ENCODE peak calls at places on chromosomes 12 and 14, in four cellular contexts. Y is ovary, B is HCT116, P is heart left ventricle. X is an unnamed sample.

GRCh38 chr14:35333797-35334743 is 41.9 kb downstream of the PSMA6 start:
- DNase-seq in P (no peak), Y (peak; percentile 44), B (no peak), X (no peak)

GRCh38 chr14:56949828-56950227 is 139.5 kb upstream of the OTX2 start:
- DNase-seq in Y (no peak), P (no peak), B (no peak), X (no peak)

GRCh38 chr12:93918262-93918661 is 230.1 kb upstream of the PLXNC1 start:
- DNase-seq in P (no peak), B (no peak), Y (no peak), X (no peak)

GRCh38 chr14:68654471-68654941 is 138.4 kb downstream of the ZFP36L1 start:
- DNase-seq in B (no peak), Y (peak; percentile 86), P (no peak), X (no peak)

GRCh38 chr12:17588968-17589367 is 501.0 kb downstream of the RERGL start:
- DNase-seq in B (peak; percentile 4), Y (no peak), P (no peak), X (no peak)

GRCh38 chr14:30389901-30390394 is 169.0 kb upstream of the G2E3 start:
- DNase-seq in P (no peak), Y (no peak), B (no peak), X (no peak)

GRCh38 chr12:92745874-92746553 is 43.2 kb downstream of the PLEKHG7 start:
- DNase-seq in B (peak; percentile 61), P (peak; percentile 78), Y (peak; percentile 69), X (peak; percentile 83)

GRCh38 chr12:104710940-104711725 is 247.0 kb downstream of the SLC41A2 start:
- DNase-seq in P (no peak), Y (no peak), B (no peak), X (no peak)

GRCh38 chr14:40252817-40253447 is 820.7 kb upstream of the FBXO33 start:
- DNase-seq in B (peak; percentile 7), Y (no peak), P (no peak), X (no peak)

GRCh38 chr12:13102481-13103195 is 829 bp downstream of the GSG1 start:
- DNase-seq in B (no peak), Y (no peak), P (no peak), X (no peak)

GRCh38 chr12:1544991-1545700 is 49.2 kb downstream of the FBXL14 start:
- DNase-seq in B (peak; percentile 4), P (no peak), Y (no peak), X (peak; percentile 26)

GRCh38 chr12:85779768-85780167 is 56.4 kb downstream of the RASSF9 start:
- DNase-seq in B (no peak), Y (no peak), P (no peak), X (no peak)

GRCh38 chr14:50530794-50531193 is 1.6 kb downstream of the MAP4K5 start:
- DNase-seq in B (no peak), Y (no peak), P (no peak), X (no peak)

GRCh38 chr12:51098611-51099010 is 15.2 kb upstream of the CSRNP2 start:
- DNase-seq in P (no peak), B (no peak), Y (no peak), X (no peak)

GRCh38 chr12:43805149-43805856 is 814 bp downstream of the TWF1 start:
- DNase-seq in Y (no peak), B (no peak), P (no peak), X (no peak)

GRCh38 chr12:117508468-117508867 is 147.0 kb upstream of the NOS1 start:
- DNase-seq in P (no peak), Y (no peak), B (no peak), X (no peak)

GRCh38 chr14:47846008-47846407 is 170.6 kb upstream of the MDGA2 start:
- DNase-seq in B (no peak), Y (no peak), P (no peak), X (no peak)

GRCh38 chr12:104142543-104142942 is 4.5 kb upstream of the NFYB start:
- DNase-seq in P (no peak), B (no peak), Y (no peak), X (no peak)

GRCh38 chr12:106389181-106389580 is 31.6 kb downstream of the POLR3B start:
- DNase-seq in P (no peak), Y (no peak), B (no peak), X (no peak)

GRCh38 chr12:3559601-3560294 is 68.7 kb downstream of the PRMT8 start:
- DNase-seq in B (no peak), P (no peak), Y (no peak), X (peak; percentile 60)

GRCh38 chr12:123094349-123095073 is 56.4 kb downstream of the PITPNM2 start:
- DNase-seq in Y (peak; percentile 73), B (peak; percentile 49), P (no peak), X (peak; percentile 75)

GRCh38 chr14:70333703-70334102 is 25.8 kb downstream of the COX16 start:
- DNase-seq in P (no peak), Y (no peak), B (no peak), X (no peak)

GRCh38 chr14:93707475-93707874 is 80.8 kb downstream of the PRIMA1 start:
- DNase-seq in P (no peak), B (no peak), Y (no peak), X (no peak)

GRCh38 chr14:93706360-93706955 is 81.8 kb downstream of the PRIMA1 start:
- DNase-seq in B (no peak), P (no peak), Y (no peak), X (no peak)

GRCh38 chr14:93708311-93708734 is 80.0 kb downstream of the PRIMA1 start:
- DNase-seq in Y (no peak), P (no peak), B (no peak), X (no peak)

GRCh38 chr14:93708800-93709199 is 79.5 kb downstream of the PRIMA1 start:
- DNase-seq in Y (no peak), B (no peak), P (no peak), X (no peak)

DNA sequence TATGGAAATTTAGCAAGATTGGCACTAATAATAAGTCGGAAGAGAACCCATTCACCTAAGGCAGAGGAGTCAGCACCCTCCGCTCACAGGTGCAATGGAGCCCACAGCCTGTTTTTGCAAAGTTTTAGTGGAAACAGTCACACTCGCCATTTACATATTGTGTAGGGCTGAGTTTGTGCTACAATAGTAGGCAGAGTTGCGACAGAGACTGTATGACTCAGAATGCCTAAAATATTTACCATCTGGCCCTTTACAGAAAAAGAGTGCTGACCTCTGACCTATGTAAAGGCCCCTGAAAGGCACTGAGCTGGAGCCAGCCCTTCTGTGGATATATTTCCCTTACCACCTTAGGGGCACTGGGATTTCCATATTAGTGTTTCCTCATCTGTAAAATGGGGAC is 79.0 kb downstream of the PRIMA1 start:
- DNase-seq in Y (no peak), B (no peak), P (no peak), X (no peak)
- TF ChIP-seq POLR2A in Y (no peak), B (no peak), P (no peak), X (no peak)

DNA sequence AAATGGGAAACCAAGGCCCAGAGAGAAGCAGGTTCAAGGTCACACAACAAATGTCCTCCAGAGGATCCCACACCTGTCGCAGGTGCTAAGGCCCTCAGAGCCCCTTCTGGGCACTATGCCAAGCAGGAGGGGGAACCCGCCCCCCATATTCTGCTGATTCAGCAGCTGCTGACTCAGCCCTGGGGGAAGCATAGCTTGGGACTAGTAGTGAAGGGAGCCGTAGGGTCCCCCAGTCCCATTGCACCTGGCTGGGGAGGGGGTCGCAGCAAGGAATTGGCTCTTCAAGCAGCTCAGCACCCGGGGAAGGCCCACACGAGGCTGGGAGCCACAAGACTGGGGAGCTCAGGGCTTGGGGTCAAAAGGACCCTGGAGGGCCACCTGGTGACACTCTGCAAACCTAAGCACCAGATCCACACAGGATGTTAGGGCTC is 1.0 kb downstream of the RASAL1 start:
- DNase-seq in Y (no peak), B (no peak), P (no peak), X (no peak)
- H3K27ac ChIP-seq in Y (no peak overlapping the region), B (peak overlapping the region; percentile 72), P (no peak overlapping the region), X (peak overlapping the region; percentile 73)

GRCh38 chr14:90398315-90398811 is 1.5 kb downstream of the CALM1 start:
- DNase-seq in P (peak; percentile 76), B (no peak), Y (no peak), X (no peak)
- TF ChIP-seq POLR2A in P (no peak), B (no peak), Y (no peak), X (no peak)

GRCh38 chr12:83102499-83102898 is 415.8 kb downstream of the TMTC2 start:
- DNase-seq in P (no peak), B (no peak), Y (no peak), X (no peak)
- H3K27ac ChIP-seq in P (no peak overlapping the region), B (no peak overlapping the region), Y (no peak overlapping the region), X (no peak overlapping the region)

DNA sequence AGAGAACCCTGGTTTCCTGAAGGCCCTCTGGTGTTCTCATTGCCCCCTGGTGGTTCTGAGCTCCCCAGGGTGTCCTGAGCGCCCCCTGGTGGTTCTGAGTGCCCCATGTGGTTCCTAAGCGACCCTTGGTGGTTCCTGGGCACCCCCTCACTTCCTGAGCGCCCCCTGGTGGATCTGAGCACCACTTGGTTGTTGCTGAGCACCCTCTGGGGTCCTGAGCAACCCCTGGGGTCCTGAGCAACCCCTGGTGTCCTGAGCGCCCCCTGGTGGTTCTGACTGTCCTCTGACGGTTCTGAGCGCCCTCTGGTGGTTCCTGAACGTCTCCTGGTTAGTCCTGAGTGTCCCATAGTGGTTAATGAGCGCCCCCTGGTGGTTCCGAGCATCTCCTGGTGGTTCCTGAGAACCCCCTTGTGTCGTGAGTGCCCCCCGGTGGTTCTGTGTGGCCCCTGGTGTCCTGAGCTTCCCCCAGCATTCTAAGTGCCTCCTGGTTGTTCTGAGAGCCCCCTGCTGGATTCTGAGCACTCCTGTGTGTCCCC is 568.3 kb downstream of the TMEM121 start:
- DNase-seq in Y (peak; percentile 40), P (no peak), B (no peak), X (no peak)
- TF ChIP-seq POLR2A in Y (no peak), P (no peak), B (no peak), X (no peak)

GRCh38 chr12:109525279-109525585 is 47.8 kb downstream of the UBE3B start:
- DNase-seq in B (no peak), P (no peak), Y (no peak), X (no peak)

GRCh38 chr12:109524466-109525278 is 47.2 kb downstream of the UBE3B start:
- DNase-seq in P (no peak), Y (peak; percentile 23), B (no peak), X (no peak)

GRCh38 chr12:109519787-109520186 is 42.4 kb downstream of the UBE3B start:
- DNase-seq in Y (no peak), P (no peak), B (no peak), X (no peak)

GRCh38 chr12:109523504-109523903 is 46.1 kb downstream of the UBE3B start:
- DNase-seq in P (no peak), Y (peak; percentile 29), B (no peak), X (no peak)

DNA sequence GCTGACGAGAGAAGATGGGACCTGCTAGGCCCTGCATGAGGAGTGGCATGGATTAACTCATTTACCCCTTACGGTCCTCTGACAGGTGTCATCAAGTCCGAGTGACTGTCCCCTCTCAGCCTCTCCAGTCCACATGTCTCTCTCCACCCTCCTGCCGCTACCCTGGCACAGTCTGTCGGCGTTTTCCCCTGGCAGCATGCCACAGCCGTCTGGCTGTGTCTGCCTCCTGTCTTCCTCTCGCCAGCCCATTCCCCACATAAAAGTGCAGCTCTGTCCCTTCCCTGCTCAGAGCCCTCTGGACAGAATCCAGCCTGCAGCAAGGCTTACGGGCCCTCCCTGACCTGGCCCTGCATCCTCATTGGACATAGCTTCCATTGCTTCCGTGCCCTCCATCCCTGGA is 45.6 kb downstream of the UBE3B start:
- DNase-seq in Y (peak; percentile 32), B (no peak), P (peak; percentile 84), X (no peak)
- H3K27ac ChIP-seq in Y (no peak overlapping the region), B (no peak overlapping the region), P (no peak overlapping the region), X (no peak overlapping the region)

X was measured in suprapubic skin.